ENCODE peak calls at places on chromosome 1, in seven cellular contexts. H is mammary epithelial cell; E is AG09309; S is CD8-positive, alpha-beta T cell; D is cardiac fibroblast; R is prostate gland; Q is choroid plexus epithelial cell. O is an unnamed sample.

GRCh38 chr1:41679994-41680393 is 195.5 kb upstream of the EDN2 start:
- DNase-seq in H (no peak), E (no peak), S (no peak), D (no peak), R (no peak), Q (no peak), O (no peak)

GRCh38 chr1:78102082-78102481 is 56.3 kb downstream of the GIPC2 start:
- DNase-seq in H (peak), E (peak), S (no peak), D (peak), R (no peak), Q (peak), O (no peak)

GRCh38 chr1:72286401-72286800 is 4.1 kb upstream of the NEGR1 start:
- DNase-seq in H (no peak), E (no peak), S (no peak), D (no peak), R (no peak), Q (peak), O (no peak)

GRCh38 chr1:209672705-209673630 is 2.2 kb upstream of the G0S2 start:
- DNase-seq in H (peak), E (no peak), S (no peak), D (peak), R (no peak), Q (peak), O (no peak)

GRCh38 chr1:83978056-83978455 is 20.9 kb downstream of the TTLL7 start:
- DNase-seq in H (no peak), E (no peak), S (no peak), D (no peak), R (no peak), Q (no peak), O (no peak)

GRCh38 chr1:220371324-220371723 is 99.1 kb upstream of the RAB3GAP2 start:
- DNase-seq in H (no peak), E (no peak), S (no peak), D (no peak), R (no peak), Q (no peak), O (no peak)

GRCh38 chr1:149845416-149845815 is 54.0 kb upstream of the BOLA1 start:
- DNase-seq in H (no peak), E (no peak), S (peak), D (no peak), R (no peak), Q (no peak), O (no peak)

GRCh38 chr1:77322061-77322900 is 40.5 kb downstream of the AK5 start:
- DNase-seq in H (peak), E (peak), S (no peak), D (peak), R (no peak), Q (peak), O (no peak)

GRCh38 chr1:10857689-10858088 is 61.2 kb upstream of the CASZ1 start:
- DNase-seq in H (no peak), E (no peak), S (no peak), D (no peak), R (peak), Q (no peak), O (no peak)

GRCh38 chr1:230581446-230582079 is 60.7 kb upstream of the COG2 start:
- DNase-seq in H (no peak), E (no peak), S (no peak), D (no peak), R (no peak), Q (peak), O (no peak)

GRCh38 chr1:177873238-177873637 is 96.6 kb downstream of the SEC16B start:
- DNase-seq in H (peak), E (peak), S (no peak), D (peak), R (no peak), Q (peak), O (no peak)

GRCh38 chr1:38614861-38615260 is 244.7 kb downstream of the RRAGC start:
- DNase-seq in H (no peak), E (no peak), S (no peak), D (no peak), R (no peak), Q (no peak), O (no peak)
- H3K4me3 ChIP-seq in H (no peak), E (no peak), S (no peak), D (no peak), R (no peak), Q (no peak), O (no peak)

GRCh38 chr1:31761883-31762282 is 2.3 kb downstream of the ADGRB2 start:
- DNase-seq in H (no peak), E (peak), S (no peak), D (peak), R (no peak), Q (peak), O (no peak)

GRCh38 chr1:31760901-31761470 is 3.2 kb downstream of the ADGRB2 start:
- DNase-seq in H (peak), E (no peak), S (peak), D (peak), R (peak), Q (peak), O (no peak)

GRCh38 chr1:31759266-31760023 is 4.7 kb downstream of the ADGRB2 start:
- DNase-seq in H (no peak), E (no peak), S (no peak), D (no peak), R (no peak), Q (no peak), O (no peak)

GRCh38 chr1:31762323-31762722 is 1.8 kb downstream of the ADGRB2 start:
- DNase-seq in H (no peak), E (no peak), S (no peak), D (no peak), R (no peak), Q (no peak), O (no peak)

GRCh38 chr1:31760422-31760900 is 3.7 kb downstream of the ADGRB2 start:
- DNase-seq in H (no peak), E (no peak), S (no peak), D (no peak), R (no peak), Q (no peak), O (no peak)
- H3K4me3 ChIP-seq in H (no peak), E (peak), S (peak), D (peak), R (peak), Q (peak), O (peak)

DNA sequence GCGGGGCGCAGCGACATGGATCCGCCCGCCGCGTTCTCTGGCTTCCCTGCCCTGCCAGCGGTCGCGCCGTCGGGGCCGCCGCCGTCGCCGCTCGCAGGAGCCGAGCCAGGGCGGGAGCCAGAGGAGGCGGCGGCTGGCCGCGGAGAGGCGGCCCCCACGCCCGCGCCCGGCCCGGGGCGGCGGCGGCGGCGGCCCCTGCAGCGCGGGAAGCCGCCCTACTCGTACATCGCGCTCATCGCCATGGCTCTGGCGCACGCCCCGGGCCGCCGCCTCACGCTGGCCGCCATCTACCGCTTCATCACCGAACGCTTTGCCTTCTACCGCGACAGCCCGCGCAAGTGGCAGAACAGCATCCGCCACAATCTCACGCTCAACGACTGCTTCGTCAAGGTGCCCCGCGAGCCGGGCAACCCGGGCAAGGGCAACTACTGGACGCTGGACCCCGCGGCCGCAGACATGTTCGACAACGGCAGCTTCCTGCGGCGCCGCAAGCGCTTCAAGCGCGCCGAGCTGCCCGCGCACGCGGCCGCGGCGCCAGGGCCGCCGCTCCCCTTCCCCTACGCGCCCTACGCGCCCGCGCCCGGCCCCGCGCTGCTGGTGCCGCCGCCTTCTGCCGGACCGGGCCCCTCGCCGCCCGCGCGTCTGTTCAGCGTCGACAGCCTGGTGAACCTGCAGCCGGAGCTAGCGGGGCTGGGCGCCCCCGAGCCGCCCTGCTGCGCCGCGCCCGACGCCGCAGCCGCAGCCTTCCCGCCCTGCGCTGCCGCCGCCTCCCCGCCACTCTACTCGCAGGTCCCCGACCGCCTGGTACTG is 439 bp downstream of the FOXE3 start:
- DNase-seq in H (no peak), E (no peak), S (no peak), D (no peak), R (no peak), Q (no peak), O (no peak)
- H3K4me3 ChIP-seq in H (peak), E (peak), S (no peak), D (peak), R (no peak), Q (peak), O (peak)

DNA sequence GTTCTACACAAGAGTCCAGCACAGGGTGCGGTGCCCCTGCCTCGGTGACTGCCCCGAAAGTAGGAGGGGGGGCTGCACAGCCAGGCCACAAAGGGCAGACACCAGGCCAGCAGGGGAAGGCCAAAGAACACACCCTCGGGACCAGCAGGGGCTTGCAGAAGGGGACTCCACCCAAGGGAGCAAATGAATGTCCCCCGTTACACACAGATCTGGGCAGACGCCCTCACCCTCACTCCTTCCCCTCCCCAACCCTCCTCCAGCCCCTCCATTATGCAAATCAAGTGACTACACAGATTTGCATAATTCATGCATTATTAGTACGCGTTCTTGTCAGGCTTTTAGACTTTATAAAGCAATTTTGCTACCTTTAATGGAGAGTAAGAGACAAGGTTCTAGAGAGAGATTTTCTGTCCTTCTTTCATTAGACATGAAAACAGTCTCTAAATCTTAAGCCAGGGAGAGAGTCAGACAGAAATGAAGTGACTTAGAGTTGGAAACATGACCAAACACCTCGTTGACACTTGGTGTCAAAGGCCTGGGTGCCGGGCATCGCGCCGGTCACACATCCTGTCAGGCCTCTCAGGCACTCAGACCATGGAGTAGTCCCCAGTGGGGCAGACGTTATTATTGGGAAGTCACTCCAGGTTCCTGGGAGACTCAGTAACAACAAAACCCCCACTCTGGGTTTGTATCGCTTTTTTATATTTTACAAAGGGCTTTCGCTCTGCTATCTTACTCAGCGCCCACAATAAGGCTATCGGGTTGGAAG is 26.0 kb downstream of the KCNN3 start:
- DNase-seq in H (no peak), E (no peak), S (no peak), D (no peak), R (no peak), Q (no peak), O (no peak)
- H3K4me3 ChIP-seq in H (no peak), E (no peak), S (no peak), D (no peak), R (no peak), Q (no peak), O (no peak)

GRCh38 chr1:182794802-182795201 is 5.2 kb downstream of the NPL start:
- DNase-seq in H (no peak), E (no peak), S (no peak), D (no peak), R (no peak), Q (no peak), O (no peak)
- H3K4me3 ChIP-seq in H (no peak), E (no peak), S (no peak), D (no peak), R (no peak), Q (no peak), O (no peak)

GRCh38 chr1:92952714-92953113 is 8.5 kb downstream of the DIPK1A start:
- DNase-seq in H (no peak), E (no peak), S (no peak), D (no peak), R (no peak), Q (no peak), O (no peak)

GRCh38 chr1:92958203-92958970 is 2.9 kb downstream of the DIPK1A start:
- DNase-seq in H (no peak), E (no peak), S (no peak), D (no peak), R (no peak), Q (peak), O (no peak)

GRCh38 chr1:92953491-92953890 is 7.8 kb downstream of the DIPK1A start:
- DNase-seq in H (no peak), E (no peak), S (no peak), D (no peak), R (no peak), Q (no peak), O (no peak)

GRCh38 chr1:92957020-92957734 is 4.1 kb downstream of the DIPK1A start:
- DNase-seq in H (no peak), E (no peak), S (no peak), D (no peak), R (no peak), Q (no peak), O (no peak)

DNA sequence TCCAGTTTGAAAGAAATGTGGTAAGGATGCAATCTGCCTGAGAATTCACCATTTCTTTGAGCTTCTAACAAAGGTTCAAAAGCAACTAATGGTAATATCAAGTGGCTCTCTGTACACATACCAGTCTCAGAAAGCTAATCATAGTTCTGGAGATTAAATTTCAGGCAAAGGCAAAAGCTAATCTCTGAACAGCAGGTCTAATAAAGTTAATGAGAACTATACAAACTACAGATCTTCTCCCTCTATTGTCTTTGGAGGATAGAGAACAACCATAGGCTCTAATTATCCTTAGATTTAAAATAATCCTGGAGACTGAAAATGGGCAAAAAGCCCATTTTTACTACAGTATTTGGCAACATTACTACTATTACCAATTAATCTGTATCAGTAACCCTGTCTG is 5.0 kb downstream of the DIPK1A start:
- DNase-seq in H (no peak), E (no peak), S (no peak), D (no peak), R (no peak), Q (no peak), O (no peak)
- H3K4me3 ChIP-seq in H (no peak), E (no peak), S (no peak), D (no peak), R (no peak), Q (no peak), O (no peak)

O was measured in coronary artery.